ENCODE peak calls at places on chromosome 20, in seven cellular contexts. Y is brain microvascular endothelial cell, X is ELF-1, L is NAMALWA, D is NCI-H69, I is BJ, N is GM03348. T is an unnamed sample.

GRCh38 chr20:33653900-33654596 is 8.1 kb upstream of the C20orf144 start:
- DNase-seq in L (no peak), Y (no peak), D (peak), X (no peak), I (no peak), N (no peak), T (no peak)

GRCh38 chr20:33412484-33412838 is 11.1 kb upstream of the CDK5RAP1 start:
- DNase-seq in L (no peak), X (no peak), Y (no peak), D (no peak), I (no peak), N (no peak), T (no peak)

GRCh38 chr20:50810842-50811241 is 16.0 kb downstream of the BCAS4 start:
- DNase-seq in D (no peak), Y (no peak), N (no peak), X (no peak), I (no peak), L (no peak), T (no peak)

GRCh38 chr20:46954490-46955038 is 59.9 kb downstream of the EYA2 start:
- DNase-seq in Y (peak), X (peak), D (no peak), N (peak), L (no peak), I (peak), T (no peak)

GRCh38 chr20:63176448-63177133 is 39.3 kb downstream of the YTHDF1 start:
- DNase-seq in I (no peak), N (no peak), X (peak), L (no peak), D (no peak), Y (no peak), T (no peak)

GRCh38 chr20:41003143-41003932 is 25.3 kb upstream of the TOP1 start:
- DNase-seq in L (no peak), X (no peak), Y (peak), D (peak), I (peak), N (peak), T (peak)

GRCh38 chr20:31704225-31705119 is 18.2 kb downstream of the BCL2L1 start:
- DNase-seq in Y (peak), L (no peak), X (peak), D (no peak), N (peak), I (no peak), T (no peak)

GRCh38 chr20:20073851-20074252 is 21.5 kb downstream of the CFAP61 start:
- DNase-seq in D (peak), N (no peak), I (no peak), Y (no peak), X (no peak), L (no peak), T (no peak)

GRCh38 chr20:9068232-9068781 is 580 bp upstream of the PLCB4 start:
- DNase-seq in Y (no peak), X (peak), D (peak), L (no peak), N (peak), I (no peak), T (no peak)

GRCh38 chr20:40251284-40251932 is 437.6 kb downstream of the MAFB start:
- DNase-seq in L (peak), N (peak), X (peak), Y (peak), I (no peak), D (peak), T (no peak)

GRCh38 chr20:46309945-46310344 is 1.6 kb upstream of the CDH22 start:
- DNase-seq in X (no peak), N (no peak), I (no peak), D (no peak), L (no peak), Y (no peak), T (no peak)

GRCh38 chr20:16518068-16518783 is 55.0 kb downstream of the KIF16B start:
- DNase-seq in N (peak), X (peak), I (no peak), Y (peak), D (peak), L (peak), T (no peak)

GRCh38 chr20:8602389-8603116 is 466.3 kb upstream of the PLCB4 start:
- DNase-seq in X (no peak), D (peak), L (peak), N (peak), Y (no peak), I (no peak), T (no peak)

GRCh38 chr20:25867776-25868649 is 171.4 kb upstream of the ZNF337 start:
- DNase-seq in D (peak), X (peak), N (peak), Y (peak), L (no peak), I (no peak), T (peak)

GRCh38 chr20:54479138-54479906 is 3.9 kb downstream of the DOK5 start:
- DNase-seq in X (peak), I (no peak), L (peak), D (no peak), N (no peak), Y (no peak), T (no peak)

GRCh38 chr20:37781626-37782025 is 87.8 kb downstream of the CTNNBL1 start:
- DNase-seq in I (no peak), N (no peak), Y (no peak), L (no peak), X (no peak), D (no peak), T (no peak)

GRCh38 chr20:53752971-53753879 is 159.6 kb upstream of the ZNF217 start:
- DNase-seq in X (peak), D (no peak), Y (no peak), L (no peak), I (no peak), N (no peak), T (no peak)

GRCh38 chr20:44728835-44729342 is 13.7 kb downstream of the CCN5 start:
- DNase-seq in D (peak), L (no peak), N (peak), I (peak), Y (peak), X (peak), T (no peak)

GRCh38 chr20:38255389-38255788 is 5.1 kb downstream of the KIAA1755 start:
- DNase-seq in X (no peak), N (peak), L (no peak), I (no peak), D (no peak), Y (no peak), T (no peak)

GRCh38 chr20:38953630-38954340 is 8.4 kb upstream of the DHX35 start:
- DNase-seq in I (no peak), L (no peak), N (no peak), D (no peak), X (no peak), Y (no peak), T (no peak)